ENCODE peak calls at places on chromosomes 16 and 17, in five cellular contexts. Q is stimulated activated CD4-positive, alpha-beta T cell treated with anti-CD3 and anti-CD28 coated beads, Interleukin-2, amount 100 ng/mL, for 48 hours; B is HFF-Myc; S is CD4-positive, alpha-beta T cell; C is skeletal muscle cell. L is an unnamed sample.

GRCh38 chr17:77188084-77189066 is 47.6 kb downstream of the SEC14L1 start:
- DNase-seq in Q (no peak), B (no peak), S (no peak), C (no peak), L (no peak)

GRCh38 chr17:78316867-78317816 is 42.7 kb downstream of the SOCS3 start:
- DNase-seq in Q (no peak), B (no peak), S (no peak), C (no peak), L (no peak)

GRCh38 chr16:80233097-80233835 is 307.5 kb upstream of the DYNLRB2 start:
- DNase-seq in Q (no peak), B (no peak), S (no peak), C (no peak), L (no peak)

GRCh38 chr17:31787857-31788570 is 71.0 kb downstream of the COPRS start:
- DNase-seq in Q (no peak), B (peak; percentile 86), S (no peak), C (peak; percentile 79), L (peak; percentile 76)

GRCh38 chr17:66115246-66115645 is 76.7 kb downstream of the CEP112 start:
- DNase-seq in Q (no peak), B (no peak), S (no peak), C (no peak), L (no peak)

GRCh38 chr16:2814757-2815298 is 2.2 kb upstream of the PRSS21 start:
- DNase-seq in Q (no peak), B (no peak), S (no peak), C (no peak), L (no peak)

GRCh38 chr16:25700547-25700946 is 8.8 kb downstream of the HS3ST4 start:
- DNase-seq in Q (no peak), B (no peak), S (no peak), C (no peak), L (no peak)

GRCh38 chr17:14940112-14940945 is 324.8 kb downstream of the PMP22 start:
- DNase-seq in Q (no peak), B (no peak), S (no peak), C (no peak), L (no peak)

GRCh38 chr17:18963126-18964017 is 11.4 kb downstream of the SLC5A10 start:
- DNase-seq in Q (no peak), B (no peak), S (no peak), C (no peak), L (no peak)

GRCh38 chr17:78745407-78746088 is 36.5 kb downstream of the CYTH1 start:
- DNase-seq in Q (peak; percentile 54), B (peak; percentile 31), S (peak; percentile 46), C (no peak), L (no peak)

GRCh38 chr17:50501054-50501453 is 7.2 kb upstream of the MYCBPAP start:
- DNase-seq in Q (peak; percentile 34), B (no peak), S (peak; percentile 23), C (no peak), L (no peak)

GRCh38 chr16:16096161-16096857 is 127.0 kb downstream of the ABCC6 start:
- DNase-seq in Q (no peak), B (no peak), S (no peak), C (peak; percentile 52), L (peak; percentile 86)

GRCh38 chr16:53921042-53921441 is 217.1 kb downstream of the FTO start:
- DNase-seq in Q (no peak), B (no peak), S (no peak), C (no peak), L (no peak)

GRCh38 chr16:16136588-16136987 is 86.7 kb downstream of the ABCC6 start:
- DNase-seq in Q (no peak), B (no peak), S (no peak), C (no peak), L (no peak)

GRCh38 chr16:77511053-77511452 is 76.2 kb upstream of the ADAMTS18 start:
- DNase-seq in Q (no peak), B (no peak), S (no peak), C (no peak), L (no peak)

GRCh38 chr17:21453144-21453982 is 77.2 kb downstream of the KCNJ12 start:
- DNase-seq in Q (no peak), B (no peak), S (no peak), C (no peak), L (peak; percentile 71)

GRCh38 chr17:6681671-6682070 is 30.1 kb downstream of the C17orf100 start:
- DNase-seq in Q (no peak), B (no peak), S (no peak), C (no peak), L (no peak)

GRCh38 chr16:86712158-86713009 is 134.0 kb downstream of the FOXL1 start:
- DNase-seq in Q (no peak), B (no peak), S (no peak), C (no peak), L (no peak)

GRCh38 chr17:43338886-43339516 is 59.8 kb upstream of the ARL4D start:
- DNase-seq in Q (peak; percentile 52), B (no peak), S (peak; percentile 66), C (no peak), L (no peak)

GRCh38 chr16:30434852-30435251 is 5.0 kb upstream of the DCTPP1 start:
- DNase-seq in Q (peak; percentile 65), B (no peak), S (no peak), C (no peak), L (no peak)

GRCh38 chr17:39270923-39271322 is 45.2 kb upstream of the STAC2 start:
- DNase-seq in Q (no peak), B (peak; percentile 6), S (no peak), C (peak; percentile 62), L (no peak)

GRCh38 chr17:60579551-60579950 is 20.4 kb upstream of the PPM1D start:
- DNase-seq in Q (no peak), B (no peak), S (no peak), C (no peak), L (no peak)

GRCh38 chr16:85652431-85653221 is 36.1 kb downstream of the GINS2 start:
- DNase-seq in Q (no peak), B (no peak), S (no peak), C (no peak), L (no peak)

GRCh38 chr16:61926766-61927165 is 109.5 kb downstream of the CDH8 start:
- DNase-seq in Q (no peak), B (no peak), S (no peak), C (no peak), L (no peak)

GRCh38 chr16:30660424-30661251 is 2.4 kb downstream of the FBRS start:
- DNase-seq in Q (peak; percentile 61), B (no peak), S (peak; percentile 75), C (no peak), L (no peak)

GRCh38 chr16:77789085-77789611 is 784 bp downstream of the VAT1L start:
- DNase-seq in Q (no peak), B (no peak), S (no peak), C (no peak), L (no peak)

GRCh38 chr16:71412270-71413160 is 29.3 kb downstream of the TLE7 start:
- DNase-seq in Q (peak; percentile 59), B (peak; percentile 46), S (peak; percentile 60), C (peak; percentile 14), L (no peak)

GRCh38 chr16:87685405-87685755 is 80.4 kb downstream of the KLHDC4 start:
- DNase-seq in Q (no peak), B (no peak), S (no peak), C (no peak), L (no peak)

L was measured in coronary artery.